ENCODE peak calls at places on chromosome 11, in eight cellular contexts. One of them, this sample, is unnamed.

GRCh38 chr11:123145661-123146060 is 49.4 kb downstream of the CLMP start:
- DNase-seq in HCT116: no peak
- DNase-seq in nephron progenitor cell: peak
- DNase-seq in progenitor cell of endocrine pancreas: no peak
- DNase-seq in cardiac muscle cell: peak
- DNase-seq in lower leg skin: no peak
- DNase-seq in chondrocyte: no peak
- DNase-seq in AG09309: no peak
- DNase-seq in this sample: no peak

GRCh38 chr11:5288912-5289525 is 12.7 kb downstream of the OR51B4 start:
- DNase-seq in HCT116: no peak
- DNase-seq in nephron progenitor cell: no peak
- DNase-seq in progenitor cell of endocrine pancreas: no peak
- DNase-seq in cardiac muscle cell: no peak
- DNase-seq in lower leg skin: no peak
- DNase-seq in chondrocyte: no peak
- DNase-seq in AG09309: no peak
- DNase-seq in this sample: no peak

GRCh38 chr11:64447717-64448598 is 89.0 kb downstream of the RPS6KA4 start:
- DNase-seq in HCT116: no peak
- DNase-seq in nephron progenitor cell: peak
- DNase-seq in progenitor cell of endocrine pancreas: no peak
- DNase-seq in cardiac muscle cell: no peak
- DNase-seq in lower leg skin: no peak
- DNase-seq in chondrocyte: peak
- DNase-seq in AG09309: no peak
- DNase-seq in this sample: no peak

GRCh38 chr11:35464308-35464707 is 45.0 kb upstream of the SLC1A2 start:
- DNase-seq in HCT116: no peak
- DNase-seq in nephron progenitor cell: no peak
- DNase-seq in progenitor cell of endocrine pancreas: no peak
- DNase-seq in cardiac muscle cell: no peak
- DNase-seq in lower leg skin: no peak
- DNase-seq in chondrocyte: no peak
- DNase-seq in AG09309: no peak
- DNase-seq in this sample: no peak

GRCh38 chr11:110736158-110736553 is 23.9 kb upstream of the ARHGAP20 start:
- DNase-seq in HCT116: no peak
- DNase-seq in nephron progenitor cell: no peak
- DNase-seq in progenitor cell of endocrine pancreas: no peak
- DNase-seq in cardiac muscle cell: no peak
- DNase-seq in lower leg skin: no peak
- DNase-seq in chondrocyte: no peak
- DNase-seq in AG09309: no peak
- DNase-seq in this sample: no peak

GRCh38 chr11:117395476-117395875 is 67.8 kb downstream of the CEP164 start:
- DNase-seq in HCT116: no peak
- DNase-seq in nephron progenitor cell: no peak
- DNase-seq in progenitor cell of endocrine pancreas: no peak
- DNase-seq in cardiac muscle cell: no peak
- DNase-seq in lower leg skin: no peak
- DNase-seq in chondrocyte: no peak
- DNase-seq in AG09309: no peak
- DNase-seq in this sample: no peak

GRCh38 chr11:11391796-11392195 is 38.7 kb upstream of the CSNK2A3 start:
- DNase-seq in HCT116: peak
- DNase-seq in nephron progenitor cell: no peak
- DNase-seq in progenitor cell of endocrine pancreas: no peak
- DNase-seq in cardiac muscle cell: no peak
- DNase-seq in lower leg skin: no peak
- DNase-seq in chondrocyte: no peak
- DNase-seq in AG09309: peak
- DNase-seq in this sample: peak

GRCh38 chr11:2741006-2741376 is 41.2 kb upstream of the KCNQ1OT1 start:
- DNase-seq in HCT116: no peak
- DNase-seq in nephron progenitor cell: peak
- DNase-seq in progenitor cell of endocrine pancreas: no peak
- DNase-seq in cardiac muscle cell: no peak
- DNase-seq in lower leg skin: no peak
- DNase-seq in chondrocyte: peak
- DNase-seq in AG09309: no peak
- DNase-seq in this sample: no peak

GRCh38 chr11:119044708-119045107 is 12.3 kb downstream of the HYOU1 start:
- DNase-seq in HCT116: no peak
- DNase-seq in nephron progenitor cell: no peak
- DNase-seq in progenitor cell of endocrine pancreas: no peak
- DNase-seq in cardiac muscle cell: no peak
- DNase-seq in lower leg skin: no peak
- DNase-seq in chondrocyte: no peak
- DNase-seq in AG09309: no peak
- DNase-seq in this sample: no peak

GRCh38 chr11:112769170-112769569 is 192.1 kb upstream of the NCAM1 start:
- DNase-seq in HCT116: no peak
- DNase-seq in nephron progenitor cell: no peak
- DNase-seq in progenitor cell of endocrine pancreas: no peak
- DNase-seq in cardiac muscle cell: no peak
- DNase-seq in lower leg skin: no peak
- DNase-seq in chondrocyte: no peak
- DNase-seq in AG09309: no peak
- DNase-seq in this sample: no peak

GRCh38 chr11:45664376-45665205 is 831 bp downstream of the CHST1 start:
- DNase-seq in HCT116: no peak
- DNase-seq in nephron progenitor cell: peak
- DNase-seq in progenitor cell of endocrine pancreas: no peak
- DNase-seq in cardiac muscle cell: peak
- DNase-seq in lower leg skin: no peak
- DNase-seq in chondrocyte: peak
- DNase-seq in AG09309: no peak
- DNase-seq in this sample: no peak

GRCh38 chr11:2139691-2140337 is 625 bp upstream of the IGF2 start:
- DNase-seq in HCT116: no peak
- DNase-seq in nephron progenitor cell: peak
- DNase-seq in progenitor cell of endocrine pancreas: no peak
- DNase-seq in cardiac muscle cell: peak
- DNase-seq in lower leg skin: no peak
- DNase-seq in chondrocyte: no peak
- DNase-seq in AG09309: no peak
- DNase-seq in this sample: no peak

GRCh38 chr11:108835624-108836023 is 170.8 kb downstream of the DDX10 start:
- DNase-seq in HCT116: no peak
- DNase-seq in nephron progenitor cell: no peak
- DNase-seq in progenitor cell of endocrine pancreas: no peak
- DNase-seq in cardiac muscle cell: no peak
- DNase-seq in lower leg skin: no peak
- DNase-seq in chondrocyte: no peak
- DNase-seq in AG09309: no peak
- DNase-seq in this sample: no peak

GRCh38 chr11:86807356-86807755 is 7.0 kb downstream of the PRSS23 start:
- DNase-seq in HCT116: no peak
- DNase-seq in nephron progenitor cell: no peak
- DNase-seq in progenitor cell of endocrine pancreas: no peak
- DNase-seq in cardiac muscle cell: peak
- DNase-seq in lower leg skin: no peak
- DNase-seq in chondrocyte: no peak
- DNase-seq in AG09309: no peak
- DNase-seq in this sample: no peak

GRCh38 chr11:36018967-36019596 is 75.2 kb downstream of the LDLRAD3 start:
- DNase-seq in HCT116: no peak
- DNase-seq in nephron progenitor cell: no peak
- DNase-seq in progenitor cell of endocrine pancreas: no peak
- DNase-seq in cardiac muscle cell: no peak
- DNase-seq in lower leg skin: no peak
- DNase-seq in chondrocyte: no peak
- DNase-seq in AG09309: no peak
- DNase-seq in this sample: no peak

GRCh38 chr11:33368931-33369330 is 111.8 kb downstream of the HIPK3 start:
- DNase-seq in HCT116: no peak
- DNase-seq in nephron progenitor cell: no peak
- DNase-seq in progenitor cell of endocrine pancreas: no peak
- DNase-seq in cardiac muscle cell: no peak
- DNase-seq in lower leg skin: no peak
- DNase-seq in chondrocyte: no peak
- DNase-seq in AG09309: no peak
- DNase-seq in this sample: no peak

GRCh38 chr11:113404859-113405430 is 17.4 kb downstream of the ANKK1 start:
- DNase-seq in HCT116: no peak
- DNase-seq in nephron progenitor cell: no peak
- DNase-seq in progenitor cell of endocrine pancreas: no peak
- DNase-seq in cardiac muscle cell: no peak
- DNase-seq in lower leg skin: no peak
- DNase-seq in chondrocyte: no peak
- DNase-seq in AG09309: no peak
- DNase-seq in this sample: no peak

GRCh38 chr11:64916040-64916847 is 765 bp downstream of the ATG2A start:
- DNase-seq in HCT116: no peak
- DNase-seq in nephron progenitor cell: peak
- DNase-seq in progenitor cell of endocrine pancreas: no peak
- DNase-seq in cardiac muscle cell: no peak
- DNase-seq in lower leg skin: peak
- DNase-seq in chondrocyte: no peak
- DNase-seq in AG09309: no peak
- DNase-seq in this sample: peak

GRCh38 chr11:66864924-66865697 is 8.2 kb downstream of the LRFN4 start:
- DNase-seq in HCT116: no peak
- DNase-seq in nephron progenitor cell: no peak
- DNase-seq in progenitor cell of endocrine pancreas: no peak
- DNase-seq in cardiac muscle cell: peak
- DNase-seq in lower leg skin: no peak
- DNase-seq in chondrocyte: no peak
- DNase-seq in AG09309: no peak
- DNase-seq in this sample: no peak

GRCh38 chr11:129815596-129816461 is at the start of gene TMEM45B:
- DNase-seq in HCT116: no peak
- DNase-seq in nephron progenitor cell: peak
- DNase-seq in progenitor cell of endocrine pancreas: peak
- DNase-seq in cardiac muscle cell: peak
- DNase-seq in lower leg skin: no peak
- DNase-seq in chondrocyte: no peak
- DNase-seq in AG09309: no peak
- DNase-seq in this sample: peak

GRCh38 chr11:12232819-12233601 is 122.6 kb downstream of the MICAL2 start:
- DNase-seq in HCT116: peak
- DNase-seq in nephron progenitor cell: no peak
- DNase-seq in progenitor cell of endocrine pancreas: no peak
- DNase-seq in cardiac muscle cell: no peak
- DNase-seq in lower leg skin: no peak
- DNase-seq in chondrocyte: no peak
- DNase-seq in AG09309: peak
- DNase-seq in this sample: no peak

DNA sequence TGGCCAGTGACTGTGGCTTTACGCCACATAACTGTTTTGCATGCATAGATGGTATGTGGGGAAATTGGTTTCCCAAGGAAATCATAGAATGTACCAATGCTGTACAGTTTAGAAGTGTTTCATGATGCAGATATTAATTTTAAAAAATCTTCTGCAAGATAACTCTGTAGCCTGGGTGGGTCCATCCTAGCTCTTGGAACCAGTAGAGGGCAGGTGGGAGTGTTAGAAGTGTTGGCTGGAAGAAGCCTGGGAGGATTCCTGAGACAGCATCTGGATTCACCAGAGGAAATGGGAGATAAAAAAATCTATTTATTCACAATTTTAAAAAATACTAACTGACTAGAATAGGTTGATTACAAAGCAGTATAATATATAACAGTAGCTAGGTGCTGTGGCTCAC is 139.9 kb upstream of the GRIA4 start:
- DNase-seq in HCT116: no peak
- DNase-seq in nephron progenitor cell: no peak
- DNase-seq in progenitor cell of endocrine pancreas: no peak
- DNase-seq in cardiac muscle cell: no peak
- DNase-seq in lower leg skin: no peak
- DNase-seq in chondrocyte: no peak
- DNase-seq in AG09309: no peak
- DNase-seq in this sample: no peak
- TF ChIP-seq CTCF in HCT116: peak
- TF ChIP-seq CTCF in nephron progenitor cell: no peak
- TF ChIP-seq CTCF in progenitor cell of endocrine pancreas: no peak
- TF ChIP-seq CTCF in cardiac muscle cell: no peak
- TF ChIP-seq CTCF in lower leg skin: no peak
- TF ChIP-seq CTCF in chondrocyte: no peak
- TF ChIP-seq CTCF in AG09309: no peak
- TF ChIP-seq CTCF in this sample: no peak

GRCh38 chr11:82539669-82540068 is 194.0 kb downstream of the FAM181B start:
- DNase-seq in HCT116: no peak
- DNase-seq in nephron progenitor cell: no peak
- DNase-seq in progenitor cell of endocrine pancreas: no peak
- DNase-seq in cardiac muscle cell: no peak
- DNase-seq in lower leg skin: no peak
- DNase-seq in chondrocyte: no peak
- DNase-seq in AG09309: no peak
- DNase-seq in this sample: no peak
- TF ChIP-seq CTCF in HCT116: no peak
- TF ChIP-seq CTCF in nephron progenitor cell: no peak
- TF ChIP-seq CTCF in progenitor cell of endocrine pancreas: no peak
- TF ChIP-seq CTCF in cardiac muscle cell: no peak
- TF ChIP-seq CTCF in lower leg skin: no peak
- TF ChIP-seq CTCF in chondrocyte: no peak
- TF ChIP-seq CTCF in AG09309: no peak
- TF ChIP-seq CTCF in this sample: no peak

GRCh38 chr11:77063861-77064260 is 2.9 kb upstream of the CAPN5 start:
- DNase-seq in HCT116: no peak
- DNase-seq in nephron progenitor cell: no peak
- DNase-seq in progenitor cell of endocrine pancreas: no peak
- DNase-seq in cardiac muscle cell: no peak
- DNase-seq in lower leg skin: peak
- DNase-seq in chondrocyte: no peak
- DNase-seq in AG09309: no peak
- DNase-seq in this sample: no peak
- TF ChIP-seq CTCF in HCT116: no peak
- TF ChIP-seq CTCF in nephron progenitor cell: no peak
- TF ChIP-seq CTCF in progenitor cell of endocrine pancreas: no peak
- TF ChIP-seq CTCF in cardiac muscle cell: no peak
- TF ChIP-seq CTCF in lower leg skin: no peak
- TF ChIP-seq CTCF in chondrocyte: no peak
- TF ChIP-seq CTCF in AG09309: no peak
- TF ChIP-seq CTCF in this sample: no peak

DNA sequence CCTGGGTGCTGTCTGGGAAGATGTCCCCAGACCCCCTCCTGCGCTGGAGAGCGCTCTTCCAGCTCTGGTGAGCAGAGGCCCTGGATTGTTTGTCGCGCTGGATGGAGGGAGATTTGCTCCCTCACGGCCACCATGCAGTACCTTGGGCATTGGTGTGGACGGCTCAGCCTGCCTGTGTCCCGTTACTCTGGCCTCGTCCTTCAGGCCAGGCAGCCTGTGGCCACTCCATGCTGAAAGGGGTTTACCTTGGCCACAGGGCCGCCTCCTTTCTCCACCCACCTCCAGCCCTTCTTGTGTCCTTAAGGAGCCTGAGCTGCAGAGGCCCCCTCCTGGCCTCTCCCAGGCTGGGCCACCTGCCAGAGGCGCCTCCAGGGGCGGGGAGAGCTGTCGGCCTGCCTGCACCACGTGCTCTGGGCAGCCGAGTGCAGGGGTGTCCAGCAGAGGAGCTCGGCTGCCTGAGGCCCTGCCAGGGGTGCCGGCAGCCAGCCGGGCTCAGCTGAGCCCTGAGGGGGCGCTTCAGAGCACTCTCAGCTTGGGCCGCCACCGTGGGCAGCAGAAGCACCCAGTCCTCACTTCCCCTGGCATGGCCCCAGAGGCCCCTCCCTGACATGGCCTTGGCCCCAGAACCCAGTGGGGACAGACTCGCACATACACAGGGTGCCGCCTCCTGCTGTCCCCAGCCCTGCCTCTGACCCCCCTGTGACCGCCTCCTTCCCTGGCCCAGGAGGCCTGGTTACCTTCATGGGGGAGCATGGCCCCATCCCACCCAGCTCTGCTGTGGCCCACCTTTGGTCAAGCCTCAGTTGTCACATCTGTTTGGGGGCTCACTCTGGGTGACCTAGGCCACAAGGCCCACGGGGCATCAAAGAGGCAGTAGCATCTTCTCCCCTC is 3.4 kb downstream of the CCND1 start:
- DNase-seq in HCT116: no peak
- DNase-seq in nephron progenitor cell: no peak
- DNase-seq in progenitor cell of endocrine pancreas: no peak
- DNase-seq in cardiac muscle cell: peak
- DNase-seq in lower leg skin: no peak
- DNase-seq in chondrocyte: no peak
- DNase-seq in AG09309: peak
- DNase-seq in this sample: peak
- TF ChIP-seq CTCF in HCT116: no peak
- TF ChIP-seq CTCF in nephron progenitor cell: no peak
- TF ChIP-seq CTCF in progenitor cell of endocrine pancreas: no peak
- TF ChIP-seq CTCF in cardiac muscle cell: peak
- TF ChIP-seq CTCF in lower leg skin: no peak
- TF ChIP-seq CTCF in chondrocyte: peak
- TF ChIP-seq CTCF in AG09309: peak
- TF ChIP-seq CTCF in this sample: no peak

This sample was measured in Calu3.